ENCODE peak calls at places on chromosome 10, in eight cellular contexts. One of them, this sample, is unnamed.

GRCh38 chr10:84415539-84416244 is 87.3 kb downstream of the CCSER2 start:
- DNase-seq in transverse colon: peak; percentile 33
- DNase-seq in stomach: peak; percentile 45
- DNase-seq in breast epithelium: no peak
- DNase-seq in GM12878: no peak
- DNase-seq in spleen: no peak
- DNase-seq in vagina: no peak
- DNase-seq in sigmoid colon: no peak
- DNase-seq in this sample: peak; percentile 79

GRCh38 chr10:114824396-114824795 is 2.8 kb downstream of the FHIP2A start:
- DNase-seq in transverse colon: no peak
- DNase-seq in stomach: no peak
- DNase-seq in breast epithelium: no peak
- DNase-seq in GM12878: no peak
- DNase-seq in spleen: no peak
- DNase-seq in vagina: no peak
- DNase-seq in sigmoid colon: no peak
- DNase-seq in this sample: no peak

GRCh38 chr10:46018453-46019169 is 11.8 kb downstream of the NCOA4 start:
- DNase-seq in transverse colon: no peak
- DNase-seq in stomach: no peak
- DNase-seq in breast epithelium: no peak
- DNase-seq in GM12878: no peak
- DNase-seq in spleen: no peak
- DNase-seq in vagina: no peak
- DNase-seq in sigmoid colon: no peak
- DNase-seq in this sample: no peak

GRCh38 chr10:58178811-58179210 is 88.9 kb downstream of the IPMK start:
- DNase-seq in transverse colon: no peak
- DNase-seq in stomach: no peak
- DNase-seq in breast epithelium: no peak
- DNase-seq in GM12878: no peak
- DNase-seq in spleen: no peak
- DNase-seq in vagina: no peak
- DNase-seq in sigmoid colon: no peak
- DNase-seq in this sample: no peak

GRCh38 chr10:14527915-14528314 is 197.2 kb upstream of the FRMD4A start:
- DNase-seq in transverse colon: no peak
- DNase-seq in stomach: no peak
- DNase-seq in breast epithelium: no peak
- DNase-seq in GM12878: no peak
- DNase-seq in spleen: no peak
- DNase-seq in vagina: no peak
- DNase-seq in sigmoid colon: no peak
- DNase-seq in this sample: no peak

GRCh38 chr10:79139124-79139835 is 70.5 kb downstream of the ZMIZ1 start:
- DNase-seq in transverse colon: peak; percentile 45
- DNase-seq in stomach: no peak
- DNase-seq in breast epithelium: no peak
- DNase-seq in GM12878: no peak
- DNase-seq in spleen: no peak
- DNase-seq in vagina: no peak
- DNase-seq in sigmoid colon: peak; percentile 89
- DNase-seq in this sample: peak; percentile 71

GRCh38 chr10:94260455-94260854 is 102.3 kb downstream of the NOC3L start:
- DNase-seq in transverse colon: no peak
- DNase-seq in stomach: no peak
- DNase-seq in breast epithelium: no peak
- DNase-seq in GM12878: no peak
- DNase-seq in spleen: no peak
- DNase-seq in vagina: no peak
- DNase-seq in sigmoid colon: no peak
- DNase-seq in this sample: no peak

GRCh38 chr10:30935078-30935477 is 96.6 kb downstream of the ZNF438 start:
- DNase-seq in transverse colon: no peak
- DNase-seq in stomach: no peak
- DNase-seq in breast epithelium: no peak
- DNase-seq in GM12878: no peak
- DNase-seq in spleen: no peak
- DNase-seq in vagina: no peak
- DNase-seq in sigmoid colon: no peak
- DNase-seq in this sample: no peak

GRCh38 chr10:14184841-14185500 is 145.8 kb downstream of the FRMD4A start:
- DNase-seq in transverse colon: peak; percentile 31
- DNase-seq in stomach: no peak
- DNase-seq in breast epithelium: no peak
- DNase-seq in GM12878: peak; percentile 72
- DNase-seq in spleen: peak; percentile 79
- DNase-seq in vagina: no peak
- DNase-seq in sigmoid colon: no peak
- DNase-seq in this sample: no peak

GRCh38 chr10:96830511-96831199 is 1.4 kb upstream of the LCOR start:
- DNase-seq in transverse colon: peak; percentile 89
- DNase-seq in stomach: peak; percentile 83
- DNase-seq in breast epithelium: no peak
- DNase-seq in GM12878: peak; percentile 67
- DNase-seq in spleen: no peak
- DNase-seq in vagina: no peak
- DNase-seq in sigmoid colon: peak; percentile 75
- DNase-seq in this sample: no peak

GRCh38 chr10:120979435-120980315 is 128.5 kb downstream of the WDR11 start:
- DNase-seq in transverse colon: peak; percentile 81
- DNase-seq in stomach: peak; percentile 78
- DNase-seq in breast epithelium: peak; percentile 68
- DNase-seq in GM12878: no peak
- DNase-seq in spleen: no peak
- DNase-seq in vagina: no peak
- DNase-seq in sigmoid colon: no peak
- DNase-seq in this sample: peak; percentile 88

GRCh38 chr10:21813944-21814343 is 189.6 kb downstream of the DNAJC1 start:
- DNase-seq in transverse colon: no peak
- DNase-seq in stomach: no peak
- DNase-seq in breast epithelium: no peak
- DNase-seq in GM12878: no peak
- DNase-seq in spleen: no peak
- DNase-seq in vagina: no peak
- DNase-seq in sigmoid colon: no peak
- DNase-seq in this sample: no peak

GRCh38 chr10:108775911-108776475 is 1147.3 kb downstream of the XPNPEP1 start:
- DNase-seq in transverse colon: no peak
- DNase-seq in stomach: no peak
- DNase-seq in breast epithelium: no peak
- DNase-seq in GM12878: no peak
- DNase-seq in spleen: no peak
- DNase-seq in vagina: no peak
- DNase-seq in sigmoid colon: no peak
- DNase-seq in this sample: no peak

GRCh38 chr10:12583891-12584595 is 234.7 kb downstream of the CAMK1D start:
- DNase-seq in transverse colon: no peak
- DNase-seq in stomach: no peak
- DNase-seq in breast epithelium: no peak
- DNase-seq in GM12878: no peak
- DNase-seq in spleen: no peak
- DNase-seq in vagina: no peak
- DNase-seq in sigmoid colon: no peak
- DNase-seq in this sample: no peak

GRCh38 chr10:23310443-23310842 is 34.2 kb downstream of the C10orf67 start:
- DNase-seq in transverse colon: no peak
- DNase-seq in stomach: no peak
- DNase-seq in breast epithelium: no peak
- DNase-seq in GM12878: no peak
- DNase-seq in spleen: no peak
- DNase-seq in vagina: no peak
- DNase-seq in sigmoid colon: no peak
- DNase-seq in this sample: no peak

GRCh38 chr10:108049668-108050067 is 885.2 kb upstream of the SORCS1 start:
- DNase-seq in transverse colon: no peak
- DNase-seq in stomach: no peak
- DNase-seq in breast epithelium: no peak
- DNase-seq in GM12878: peak; percentile 41
- DNase-seq in spleen: no peak
- DNase-seq in vagina: no peak
- DNase-seq in sigmoid colon: no peak
- DNase-seq in this sample: no peak

GRCh38 chr10:115117301-115117700 is 24.1 kb downstream of the ATRNL1 start:
- DNase-seq in transverse colon: no peak
- DNase-seq in stomach: no peak
- DNase-seq in breast epithelium: no peak
- DNase-seq in GM12878: no peak
- DNase-seq in spleen: no peak
- DNase-seq in vagina: no peak
- DNase-seq in sigmoid colon: no peak
- DNase-seq in this sample: no peak

GRCh38 chr10:48439581-48440041 is 133.1 kb downstream of the MAPK8 start:
- DNase-seq in transverse colon: peak; percentile 52
- DNase-seq in stomach: no peak
- DNase-seq in breast epithelium: no peak
- DNase-seq in GM12878: no peak
- DNase-seq in spleen: peak; percentile 46
- DNase-seq in vagina: no peak
- DNase-seq in sigmoid colon: no peak
- DNase-seq in this sample: peak; percentile 49

GRCh38 chr10:35912615-35913170 is 270.6 kb upstream of the FZD8 start:
- DNase-seq in transverse colon: no peak
- DNase-seq in stomach: no peak
- DNase-seq in breast epithelium: no peak
- DNase-seq in GM12878: no peak
- DNase-seq in spleen: no peak
- DNase-seq in vagina: no peak
- DNase-seq in sigmoid colon: no peak
- DNase-seq in this sample: no peak

GRCh38 chr10:16967866-16968721 is 150.9 kb upstream of the RSU1 start:
- DNase-seq in transverse colon: peak; percentile 24
- DNase-seq in stomach: no peak
- DNase-seq in breast epithelium: no peak
- DNase-seq in GM12878: no peak
- DNase-seq in spleen: no peak
- DNase-seq in vagina: no peak
- DNase-seq in sigmoid colon: peak; percentile 77
- DNase-seq in this sample: no peak

GRCh38 chr10:10007972-10008371 is 1009.7 kb upstream of the CELF2 start:
- DNase-seq in transverse colon: no peak
- DNase-seq in stomach: no peak
- DNase-seq in breast epithelium: no peak
- DNase-seq in GM12878: no peak
- DNase-seq in spleen: no peak
- DNase-seq in vagina: no peak
- DNase-seq in sigmoid colon: no peak
- DNase-seq in this sample: no peak

DNA sequence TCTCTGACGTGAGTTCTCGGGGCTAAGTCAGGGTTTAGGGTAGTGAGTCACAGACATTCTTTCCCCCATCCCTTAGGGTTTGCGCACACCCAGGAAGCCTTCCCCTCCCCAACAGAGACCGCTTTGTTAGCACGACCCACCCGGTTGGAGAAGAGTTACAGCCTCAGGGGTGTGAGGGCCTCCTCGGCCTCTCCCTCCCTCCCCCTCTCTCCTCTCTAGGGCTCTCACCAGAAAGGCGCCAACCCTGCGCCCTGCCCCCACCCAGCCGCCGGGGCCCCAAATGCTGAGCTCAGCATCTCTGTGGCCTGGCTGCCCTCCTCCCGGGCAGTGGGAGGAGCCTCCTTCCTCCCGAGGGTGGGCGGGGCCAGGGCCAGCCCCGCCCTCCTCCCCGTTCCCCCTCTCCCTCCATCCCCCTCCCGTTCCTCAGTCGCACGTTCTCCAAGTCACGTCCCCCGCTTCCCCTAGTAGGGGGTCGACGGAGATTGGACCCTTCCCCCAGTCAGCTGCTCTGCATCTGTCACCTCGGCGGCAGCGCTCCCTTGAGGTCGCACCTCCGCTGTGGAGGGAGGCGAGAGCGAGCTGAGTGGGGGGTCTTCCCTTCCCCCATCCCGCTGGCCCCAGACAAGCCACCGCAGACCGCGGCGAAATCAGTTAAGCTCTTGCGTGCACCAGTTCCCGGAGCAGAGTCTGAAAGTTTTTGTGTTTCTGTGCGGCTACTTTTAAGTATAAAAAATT is 13.0 kb upstream of the DDIT4 start:
- DNase-seq in transverse colon: peak; percentile 90
- DNase-seq in stomach: peak; percentile 83
- DNase-seq in breast epithelium: peak; percentile 79
- DNase-seq in GM12878: peak; percentile 88
- DNase-seq in spleen: peak; percentile 97
- DNase-seq in vagina: no peak
- DNase-seq in sigmoid colon: peak; percentile 93
- DNase-seq in this sample: peak; percentile 96
- TF ChIP-seq POLR2A in transverse colon: peak; percentile 29
- TF ChIP-seq POLR2A in stomach: no peak
- TF ChIP-seq POLR2A in breast epithelium: no peak
- TF ChIP-seq POLR2A in GM12878: peak; percentile 77
- TF ChIP-seq POLR2A in spleen: no peak
- TF ChIP-seq POLR2A in vagina: no peak
- TF ChIP-seq POLR2A in sigmoid colon: peak; percentile 51
- TF ChIP-seq POLR2A in this sample: no peak

DNA sequence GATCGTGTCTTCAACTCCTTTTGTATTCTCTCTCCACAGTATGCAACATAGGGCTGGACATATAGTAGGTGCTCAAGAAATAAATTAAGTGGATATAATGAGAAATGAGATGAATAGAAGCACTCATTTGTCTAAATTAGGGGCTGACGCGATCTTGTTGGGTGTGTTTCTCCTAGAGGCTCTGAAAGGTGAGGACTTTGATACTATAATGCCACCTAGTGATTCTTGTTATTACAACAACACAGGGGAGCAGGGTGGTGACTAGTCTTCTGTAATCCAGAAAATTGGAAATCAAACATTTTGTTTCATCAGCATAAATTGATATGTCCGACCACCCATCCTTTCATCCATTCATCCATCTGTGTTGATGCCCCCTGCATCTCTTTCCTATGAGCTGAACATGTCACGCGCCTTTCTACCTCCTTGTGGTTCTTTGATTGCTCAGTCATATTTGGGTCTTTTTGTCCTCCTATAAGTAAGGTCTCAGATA is 3.4 kb upstream of the CFAP58 start:
- DNase-seq in transverse colon: no peak
- DNase-seq in stomach: no peak
- DNase-seq in breast epithelium: no peak
- DNase-seq in GM12878: peak; percentile 53
- DNase-seq in spleen: no peak
- DNase-seq in vagina: no peak
- DNase-seq in sigmoid colon: no peak
- DNase-seq in this sample: no peak
- TF ChIP-seq POLR2AphosphoS5 in transverse colon: no peak
- TF ChIP-seq POLR2AphosphoS5 in stomach: peak; percentile 30
- TF ChIP-seq POLR2AphosphoS5 in breast epithelium: no peak
- TF ChIP-seq POLR2AphosphoS5 in GM12878: no peak
- TF ChIP-seq POLR2AphosphoS5 in spleen: no peak
- TF ChIP-seq POLR2AphosphoS5 in vagina: peak; percentile 57
- TF ChIP-seq POLR2AphosphoS5 in sigmoid colon: no peak
- TF ChIP-seq POLR2AphosphoS5 in this sample: no peak

GRCh38 chr10:54139819-54140428 is 661.1 kb downstream of the PCDH15 start:
- DNase-seq in transverse colon: no peak
- DNase-seq in stomach: no peak
- DNase-seq in breast epithelium: no peak
- DNase-seq in GM12878: no peak
- DNase-seq in spleen: no peak
- DNase-seq in vagina: no peak
- DNase-seq in sigmoid colon: no peak
- DNase-seq in this sample: no peak
- H3K9me3 ChIP-seq in transverse colon: no peaks in the 10 kb centered on the region
- H3K9me3 ChIP-seq in stomach: no peaks in the 10 kb centered on the region
- H3K9me3 ChIP-seq in breast epithelium: no peaks in the 10 kb centered on the region
- H3K9me3 ChIP-seq in GM12878: no peaks in the 10 kb centered on the region
- H3K9me3 ChIP-seq in spleen: peaks cover 17% of the 10 kb centered on the region
- H3K9me3 ChIP-seq in vagina: no peaks in the 10 kb centered on the region
- H3K9me3 ChIP-seq in sigmoid colon: no peaks in the 10 kb centered on the region
- H3K9me3 ChIP-seq in this sample: no peaks in the 10 kb centered on the region

GRCh38 chr10:100997364-100998182 is 2.0 kb upstream of the LZTS2 start:
- DNase-seq in transverse colon: peak; percentile 88
- DNase-seq in stomach: peak; percentile 84
- DNase-seq in breast epithelium: peak; percentile 82
- DNase-seq in GM12878: no peak
- DNase-seq in spleen: peak; percentile 95
- DNase-seq in vagina: no peak
- DNase-seq in sigmoid colon: peak; percentile 91
- DNase-seq in this sample: peak; percentile 96
- TF ChIP-seq POLR2A in transverse colon: peak; percentile 70
- TF ChIP-seq POLR2A in stomach: no peak
- TF ChIP-seq POLR2A in breast epithelium: no peak
- TF ChIP-seq POLR2A in GM12878: peak; percentile 31
- TF ChIP-seq POLR2A in spleen: no peak
- TF ChIP-seq POLR2A in vagina: no peak
- TF ChIP-seq POLR2A in sigmoid colon: no peak
- TF ChIP-seq POLR2A in this sample: peak; percentile 23

This sample was measured in upper lobe of left lung.